ENCODE peak calls at places on chromosomes 11 and 22, in eight cellular contexts. One of them, this sample, is unnamed.

GRCh38 chr11:74989269-74989655 is 529 bp downstream of the NEU3 start:
- DNase-seq in endothelial cell of umbilical vein: no peak
- DNase-seq in stomach: no peak
- DNase-seq in nephron progenitor cell: no peak
- DNase-seq in CD8-positive, alpha-beta T cell: no peak
- DNase-seq in AG04450: no peak
- DNase-seq in astrocyte of the spinal cord: peak; percentile 13
- DNase-seq in body of pancreas: no peak
- DNase-seq in this sample: peak; percentile 22

GRCh38 chr11:113275602-113276001 is 38.8 kb upstream of the TTC12 start:
- DNase-seq in body of pancreas: no peak
- DNase-seq in AG04450: no peak
- DNase-seq in stomach: no peak
- DNase-seq in endothelial cell of umbilical vein: no peak
- DNase-seq in nephron progenitor cell: no peak
- DNase-seq in CD8-positive, alpha-beta T cell: no peak
- DNase-seq in astrocyte of the spinal cord: no peak
- DNase-seq in this sample: no peak

GRCh38 chr11:77506857-77507256 is 33.0 kb upstream of the PAK1 start:
- DNase-seq in endothelial cell of umbilical vein: peak; percentile 81
- DNase-seq in astrocyte of the spinal cord: peak; percentile 12
- DNase-seq in stomach: no peak
- DNase-seq in AG04450: no peak
- DNase-seq in body of pancreas: no peak
- DNase-seq in CD8-positive, alpha-beta T cell: no peak
- DNase-seq in nephron progenitor cell: no peak
- DNase-seq in this sample: no peak

GRCh38 chr11:86804871-86805415 is 4.6 kb downstream of the PRSS23 start:
- DNase-seq in body of pancreas: no peak
- DNase-seq in CD8-positive, alpha-beta T cell: no peak
- DNase-seq in astrocyte of the spinal cord: no peak
- DNase-seq in AG04450: no peak
- DNase-seq in nephron progenitor cell: no peak
- DNase-seq in endothelial cell of umbilical vein: no peak
- DNase-seq in stomach: no peak
- DNase-seq in this sample: no peak

GRCh38 chr11:93054881-93055280 is 85.4 kb downstream of the MTNR1B start:
- DNase-seq in AG04450: peak; percentile 91
- DNase-seq in body of pancreas: no peak
- DNase-seq in endothelial cell of umbilical vein: peak; percentile 59
- DNase-seq in nephron progenitor cell: no peak
- DNase-seq in astrocyte of the spinal cord: peak; percentile 95
- DNase-seq in stomach: no peak
- DNase-seq in CD8-positive, alpha-beta T cell: no peak
- DNase-seq in this sample: no peak

GRCh38 chr11:119626197-119626909 is 102.6 kb downstream of the NECTIN1 start:
- DNase-seq in endothelial cell of umbilical vein: no peak
- DNase-seq in AG04450: no peak
- DNase-seq in body of pancreas: no peak
- DNase-seq in CD8-positive, alpha-beta T cell: no peak
- DNase-seq in stomach: no peak
- DNase-seq in astrocyte of the spinal cord: no peak
- DNase-seq in nephron progenitor cell: peak; percentile 46
- DNase-seq in this sample: no peak

GRCh38 chr11:82974135-82974534 is 72.6 kb downstream of the DDIAS start:
- DNase-seq in endothelial cell of umbilical vein: no peak
- DNase-seq in AG04450: no peak
- DNase-seq in body of pancreas: no peak
- DNase-seq in astrocyte of the spinal cord: no peak
- DNase-seq in stomach: no peak
- DNase-seq in nephron progenitor cell: no peak
- DNase-seq in CD8-positive, alpha-beta T cell: no peak
- DNase-seq in this sample: no peak

GRCh38 chr22:29480512-29481264 is 670 bp downstream of the NEFH start:
- DNase-seq in stomach: no peak
- DNase-seq in endothelial cell of umbilical vein: peak; percentile 41
- DNase-seq in AG04450: no peak
- DNase-seq in astrocyte of the spinal cord: peak; percentile 31
- DNase-seq in nephron progenitor cell: peak; percentile 70
- DNase-seq in body of pancreas: no peak
- DNase-seq in CD8-positive, alpha-beta T cell: no peak
- DNase-seq in this sample: no peak

GRCh38 chr22:25076281-25076680 is 123.4 kb upstream of the CRYBB3 start:
- DNase-seq in AG04450: no peak
- DNase-seq in nephron progenitor cell: no peak
- DNase-seq in astrocyte of the spinal cord: no peak
- DNase-seq in stomach: no peak
- DNase-seq in CD8-positive, alpha-beta T cell: peak; percentile 64
- DNase-seq in body of pancreas: no peak
- DNase-seq in endothelial cell of umbilical vein: no peak
- DNase-seq in this sample: no peak

DNA sequence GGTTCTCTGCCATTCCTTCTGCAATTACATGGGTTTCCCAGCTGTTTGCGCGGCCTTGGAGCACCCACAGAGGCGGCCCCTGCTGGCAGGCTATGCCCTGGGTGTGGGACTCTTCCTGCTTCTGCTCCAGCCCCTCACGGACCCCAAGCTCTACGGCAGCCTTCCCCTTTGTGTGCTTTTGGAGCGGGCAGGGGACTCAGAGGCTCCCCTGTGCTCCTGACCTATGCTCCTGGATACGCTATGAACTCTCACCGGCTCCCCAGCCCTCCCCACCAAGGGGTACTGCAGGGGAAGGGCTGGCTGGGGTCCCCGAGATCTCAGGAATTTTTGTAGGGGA is 2.6 kb downstream of the RCE1 start:
- DNase-seq in body of pancreas: no peak
- DNase-seq in stomach: peak; percentile 21
- DNase-seq in astrocyte of the spinal cord: no peak
- DNase-seq in CD8-positive, alpha-beta T cell: no peak
- DNase-seq in AG04450: no peak
- DNase-seq in endothelial cell of umbilical vein: no peak
- DNase-seq in nephron progenitor cell: no peak
- DNase-seq in this sample: no peak
- TF ChIP-seq CTCF in body of pancreas: no peak
- TF ChIP-seq CTCF in stomach: no peak
- TF ChIP-seq CTCF in astrocyte of the spinal cord: no peak
- TF ChIP-seq CTCF in CD8-positive, alpha-beta T cell: no peak
- TF ChIP-seq CTCF in AG04450: no peak
- TF ChIP-seq CTCF in endothelial cell of umbilical vein: no peak
- TF ChIP-seq CTCF in nephron progenitor cell: no peak
- TF ChIP-seq CTCF in this sample: no peak

GRCh38 chr22:36324414-36324813 is 63.4 kb downstream of the MYH9 start:
- DNase-seq in endothelial cell of umbilical vein: no peak
- DNase-seq in AG04450: no peak
- DNase-seq in nephron progenitor cell: no peak
- DNase-seq in stomach: no peak
- DNase-seq in astrocyte of the spinal cord: no peak
- DNase-seq in body of pancreas: no peak
- DNase-seq in CD8-positive, alpha-beta T cell: no peak
- DNase-seq in this sample: no peak

GRCh38 chr22:36327922-36328551 is 59.7 kb downstream of the MYH9 start:
- DNase-seq in AG04450: peak; percentile 64
- DNase-seq in astrocyte of the spinal cord: peak; percentile 79
- DNase-seq in endothelial cell of umbilical vein: peak; percentile 54
- DNase-seq in CD8-positive, alpha-beta T cell: no peak
- DNase-seq in stomach: no peak
- DNase-seq in body of pancreas: peak; percentile 88
- DNase-seq in nephron progenitor cell: no peak
- DNase-seq in this sample: no peak

GRCh38 chr22:36325163-36326031 is 62.4 kb downstream of the MYH9 start:
- DNase-seq in stomach: peak; percentile 79
- DNase-seq in nephron progenitor cell: no peak
- DNase-seq in astrocyte of the spinal cord: peak; percentile 95
- DNase-seq in CD8-positive, alpha-beta T cell: no peak
- DNase-seq in body of pancreas: peak; percentile 57
- DNase-seq in AG04450: no peak
- DNase-seq in endothelial cell of umbilical vein: peak; percentile 64
- DNase-seq in this sample: no peak

GRCh38 chr22:36328635-36329216 is 59.0 kb downstream of the MYH9 start:
- DNase-seq in nephron progenitor cell: no peak
- DNase-seq in AG04450: peak; percentile 85
- DNase-seq in endothelial cell of umbilical vein: peak; percentile 84
- DNase-seq in astrocyte of the spinal cord: peak; percentile 89
- DNase-seq in body of pancreas: peak; percentile 84
- DNase-seq in stomach: peak; percentile 61
- DNase-seq in CD8-positive, alpha-beta T cell: peak; percentile 61
- DNase-seq in this sample: no peak

GRCh38 chr22:36326178-36327161 is 61.3 kb downstream of the MYH9 start:
- DNase-seq in AG04450: no peak
- DNase-seq in endothelial cell of umbilical vein: no peak
- DNase-seq in body of pancreas: no peak
- DNase-seq in astrocyte of the spinal cord: no peak
- DNase-seq in CD8-positive, alpha-beta T cell: no peak
- DNase-seq in stomach: no peak
- DNase-seq in nephron progenitor cell: no peak
- DNase-seq in this sample: no peak
- TF ChIP-seq CTCF in AG04450: no peak
- TF ChIP-seq CTCF in endothelial cell of umbilical vein: no peak
- TF ChIP-seq CTCF in body of pancreas: no peak
- TF ChIP-seq CTCF in astrocyte of the spinal cord: no peak
- TF ChIP-seq CTCF in CD8-positive, alpha-beta T cell: no peak
- TF ChIP-seq CTCF in stomach: no peak
- TF ChIP-seq CTCF in nephron progenitor cell: no peak
- TF ChIP-seq CTCF in this sample: no peak

DNA sequence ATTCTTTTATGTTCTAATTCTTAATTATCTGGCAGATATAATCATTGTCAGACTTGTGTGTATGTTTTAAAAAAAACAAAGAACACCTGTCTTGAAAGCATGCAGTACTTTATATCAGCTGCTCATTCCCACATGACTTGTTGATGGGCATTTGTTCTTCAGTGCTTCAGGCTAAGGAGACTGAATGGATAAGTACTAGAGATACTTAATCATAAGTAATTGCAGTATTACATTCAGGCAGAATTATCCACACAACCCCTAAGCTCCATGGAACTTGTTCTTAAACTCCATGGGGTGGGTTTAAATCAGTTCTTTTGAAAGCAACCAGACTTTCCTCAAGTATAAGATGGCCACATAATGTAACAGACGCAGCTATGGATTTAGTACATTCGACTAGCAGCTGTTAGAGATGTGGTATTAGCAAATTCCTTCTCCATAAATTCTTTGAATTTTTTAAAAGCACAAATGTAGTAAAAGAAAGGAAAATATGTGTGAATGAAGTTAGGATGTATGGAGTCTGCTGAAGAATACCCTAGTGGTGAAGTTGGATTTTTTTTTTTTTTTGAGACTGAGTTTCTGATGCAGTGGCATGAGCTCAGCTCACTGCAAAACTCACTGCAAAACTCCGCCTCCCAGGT is 3.0 kb downstream of the JAM3 start:
- DNase-seq in endothelial cell of umbilical vein: no peak
- DNase-seq in stomach: no peak
- DNase-seq in nephron progenitor cell: no peak
- DNase-seq in AG04450: no peak
- DNase-seq in body of pancreas: no peak
- DNase-seq in CD8-positive, alpha-beta T cell: no peak
- DNase-seq in astrocyte of the spinal cord: no peak
- DNase-seq in this sample: no peak
- TF ChIP-seq CTCF in endothelial cell of umbilical vein: no peak
- TF ChIP-seq CTCF in stomach: no peak
- TF ChIP-seq CTCF in nephron progenitor cell: peak; percentile 17
- TF ChIP-seq CTCF in AG04450: peak; percentile 15
- TF ChIP-seq CTCF in body of pancreas: no peak
- TF ChIP-seq CTCF in CD8-positive, alpha-beta T cell: no peak
- TF ChIP-seq CTCF in astrocyte of the spinal cord: no peak
- TF ChIP-seq CTCF in this sample: no peak

DNA sequence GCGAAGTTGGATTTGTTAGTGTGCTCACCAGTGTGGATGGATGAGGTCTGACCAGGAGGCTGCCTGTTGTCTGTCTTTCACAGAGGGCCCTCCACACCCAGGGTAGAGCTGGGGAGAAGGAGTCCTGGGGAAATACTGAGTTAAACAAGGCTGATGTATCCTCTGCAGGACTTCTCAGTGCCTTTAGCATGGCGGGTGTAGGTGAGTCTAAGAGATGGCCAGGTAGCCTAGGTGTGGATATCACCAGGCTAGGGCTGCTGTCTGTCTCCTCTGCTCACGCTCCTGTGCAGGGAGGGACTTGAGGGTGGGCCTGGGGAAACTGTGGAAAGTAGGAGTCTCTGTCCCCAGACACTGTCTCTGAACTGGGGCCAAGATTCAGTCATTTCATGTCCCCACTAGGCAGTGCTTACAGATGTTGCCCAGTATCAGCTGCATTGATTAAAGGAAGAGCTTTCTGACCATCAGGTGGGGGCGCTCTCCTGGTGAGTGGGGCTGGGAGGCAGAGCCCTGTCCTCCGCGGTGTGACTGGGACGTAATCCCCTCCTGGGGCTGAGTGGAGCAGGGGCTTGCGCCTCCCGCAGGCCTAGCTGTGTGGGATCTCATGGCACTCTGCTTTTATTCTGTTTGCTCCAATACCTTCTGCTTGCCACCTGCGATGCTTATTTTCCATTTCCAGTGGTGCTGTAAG is 35.5 kb upstream of the CCDC188 start:
- DNase-seq in astrocyte of the spinal cord: no peak
- DNase-seq in stomach: no peak
- DNase-seq in nephron progenitor cell: peak; percentile 44
- DNase-seq in body of pancreas: no peak
- DNase-seq in AG04450: no peak
- DNase-seq in CD8-positive, alpha-beta T cell: no peak
- DNase-seq in endothelial cell of umbilical vein: peak; percentile 10
- DNase-seq in this sample: no peak
- TF ChIP-seq CTCF in astrocyte of the spinal cord: peak; percentile 5
- TF ChIP-seq CTCF in stomach: no peak
- TF ChIP-seq CTCF in nephron progenitor cell: peak; percentile 15
- TF ChIP-seq CTCF in body of pancreas: no peak
- TF ChIP-seq CTCF in AG04450: peak; percentile 8
- TF ChIP-seq CTCF in CD8-positive, alpha-beta T cell: no peak
- TF ChIP-seq CTCF in endothelial cell of umbilical vein: no peak
- TF ChIP-seq CTCF in this sample: no peak

DNA sequence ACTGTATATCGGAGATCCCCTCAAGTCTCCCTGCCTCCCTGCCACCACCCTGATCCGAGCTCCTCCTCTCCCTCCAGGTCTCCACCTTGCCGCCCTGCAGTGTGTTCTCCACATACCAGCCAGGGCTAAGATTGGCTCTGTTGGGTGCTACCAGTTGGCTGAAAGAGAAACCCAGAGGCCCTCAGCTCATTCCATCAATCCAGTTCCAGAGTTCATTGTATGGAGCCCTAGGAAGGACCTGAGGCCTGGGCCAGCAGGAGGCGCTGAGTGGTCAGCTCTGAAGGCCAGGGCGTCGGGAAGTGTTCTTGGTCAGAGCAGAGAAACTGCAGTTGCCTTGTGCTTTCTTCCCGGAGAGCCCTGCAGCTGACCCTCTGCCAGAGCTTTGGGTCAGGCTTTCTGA is 2.2 kb upstream of the TOP3B start:
- DNase-seq in body of pancreas: no peak
- DNase-seq in astrocyte of the spinal cord: no peak
- DNase-seq in endothelial cell of umbilical vein: peak; percentile 37
- DNase-seq in stomach: no peak
- DNase-seq in AG04450: no peak
- DNase-seq in nephron progenitor cell: peak; percentile 53
- DNase-seq in CD8-positive, alpha-beta T cell: no peak
- DNase-seq in this sample: peak; percentile 55
- TF ChIP-seq CTCF in body of pancreas: no peak
- TF ChIP-seq CTCF in astrocyte of the spinal cord: peak; percentile 44
- TF ChIP-seq CTCF in endothelial cell of umbilical vein: peak; percentile 54
- TF ChIP-seq CTCF in stomach: no peak
- TF ChIP-seq CTCF in AG04450: peak; percentile 57
- TF ChIP-seq CTCF in nephron progenitor cell: peak; percentile 40
- TF ChIP-seq CTCF in CD8-positive, alpha-beta T cell: no peak
- TF ChIP-seq CTCF in this sample: peak; percentile 54